ENCODE peak calls at places on chromosomes 1 and 21, in eight cellular contexts. J, H, P, M, X, Y, O and E are unnamed samples.

GRCh38 chr1:55337801-55338447 is 122.8 kb upstream of the USP24 start:
- DNase-seq in J (peak), H (peak), P (no peak), M (no peak), X (no peak), Y (peak), O (no peak), E (no peak)

GRCh38 chr1:8880068-8880676 is 1.7 kb upstream of the ENO1 start:
- DNase-seq in J (peak), H (peak), P (peak), M (no peak), X (peak), Y (peak), O (peak), E (no peak)

GRCh38 chr1:154419620-154420020 is 14.5 kb downstream of the IL6R start:
- DNase-seq in J (peak), H (peak), P (peak), M (peak), X (peak), Y (no peak), O (peak), E (peak)

GRCh38 chr1:78171736-78172590 is 126.2 kb downstream of the GIPC2 start:
- DNase-seq in J (no peak), H (peak), P (no peak), M (no peak), X (no peak), Y (no peak), O (no peak), E (no peak)

GRCh38 chr1:32393136-32393535 is 1.1 kb downstream of the BSDC1 start:
- DNase-seq in J (no peak), H (no peak), P (no peak), M (no peak), X (no peak), Y (no peak), O (no peak), E (no peak)

GRCh38 chr1:46639547-46639946 is 22.9 kb upstream of the MOB3C start:
- DNase-seq in J (no peak), H (no peak), P (no peak), M (no peak), X (no peak), Y (no peak), O (no peak), E (no peak)

GRCh38 chr1:200415227-200415626 is 5.4 kb upstream of the ZNF281 start:
- DNase-seq in J (no peak), H (peak), P (no peak), M (no peak), X (no peak), Y (no peak), O (no peak), E (no peak)

GRCh38 chr1:110307239-110307974 is 31.8 kb upstream of the RBM15 start:
- DNase-seq in J (no peak), H (no peak), P (no peak), M (no peak), X (no peak), Y (no peak), O (no peak), E (no peak)

GRCh38 chr1:188782220-188782841 is 1695.3 kb downstream of the BRINP3 start:
- DNase-seq in J (peak), H (peak), P (no peak), M (no peak), X (no peak), Y (peak), O (no peak), E (no peak)

DNA sequence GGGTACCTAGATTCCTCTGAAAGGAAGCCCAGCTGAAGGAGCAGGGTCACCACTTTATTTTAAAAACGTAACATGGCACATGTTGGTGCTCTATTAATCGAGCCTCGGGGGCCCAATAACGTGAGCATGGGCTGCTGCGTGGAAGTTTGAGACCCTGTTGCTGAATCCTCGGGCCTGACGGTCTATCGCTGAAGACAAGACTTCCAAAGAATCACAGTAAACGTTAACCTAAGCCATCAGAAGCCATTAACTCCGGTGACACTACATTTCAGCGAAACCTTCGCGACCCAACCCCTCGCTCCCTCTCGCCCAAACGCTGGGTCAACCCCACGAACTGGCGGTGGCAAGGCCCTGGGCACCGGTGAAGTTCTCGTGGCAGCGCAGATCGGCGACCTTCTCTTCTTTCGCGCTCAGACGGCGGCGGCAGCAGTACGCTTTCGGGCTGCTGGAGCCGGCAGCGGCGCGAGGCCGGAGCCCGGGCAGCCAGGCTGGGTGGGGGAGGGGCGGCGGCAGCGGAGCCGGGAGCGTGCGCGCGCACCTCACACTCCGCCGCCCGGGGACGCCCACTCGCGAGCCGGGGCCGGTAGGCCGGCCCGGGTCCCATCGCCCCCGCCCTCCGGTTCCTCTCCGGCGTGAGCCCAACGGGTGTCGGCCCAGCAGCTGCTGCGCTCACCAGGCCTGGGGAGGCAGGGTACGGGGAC is 818 bp upstream of the MAN1A2 start:
- DNase-seq in J (peak), H (peak), P (peak), M (peak), X (peak), Y (peak), O (peak), E (peak)
- TF ChIP-seq POLR2A in J (no peak), H (peak), P (no peak), M (no peak), X (no peak), Y (peak), O (peak), E (no peak)

GRCh38 chr1:229229137-229229720 is 41.7 kb upstream of the RAB4A start:
- DNase-seq in J (peak), H (no peak), P (no peak), M (no peak), X (no peak), Y (peak), O (no peak), E (peak)
- H3K4me3 ChIP-seq in J (no peak), H (no peak), P (no peak), M (no peak), X (peak), Y (no peak), O (peak), E (no peak)

GRCh38 chr1:41023279-41023990 is 1.9 kb upstream of the SLFNL1 start:
- DNase-seq in J (peak), H (no peak), P (no peak), M (no peak), X (no peak), Y (no peak), O (no peak), E (no peak)

GRCh38 chr1:41020654-41021053 is 871 bp downstream of the SLFNL1 start:
- DNase-seq in J (no peak), H (no peak), P (no peak), M (no peak), X (no peak), Y (no peak), O (no peak), E (no peak)

GRCh38 chr1:41022424-41022823 is 899 bp upstream of the SLFNL1 start:
- DNase-seq in J (no peak), H (no peak), P (no peak), M (no peak), X (no peak), Y (no peak), O (no peak), E (no peak)

GRCh38 chr1:41020109-41020576 is 1.4 kb downstream of the SLFNL1 start:
- DNase-seq in J (no peak), H (no peak), P (no peak), M (no peak), X (no peak), Y (no peak), O (no peak), E (no peak)

DNA sequence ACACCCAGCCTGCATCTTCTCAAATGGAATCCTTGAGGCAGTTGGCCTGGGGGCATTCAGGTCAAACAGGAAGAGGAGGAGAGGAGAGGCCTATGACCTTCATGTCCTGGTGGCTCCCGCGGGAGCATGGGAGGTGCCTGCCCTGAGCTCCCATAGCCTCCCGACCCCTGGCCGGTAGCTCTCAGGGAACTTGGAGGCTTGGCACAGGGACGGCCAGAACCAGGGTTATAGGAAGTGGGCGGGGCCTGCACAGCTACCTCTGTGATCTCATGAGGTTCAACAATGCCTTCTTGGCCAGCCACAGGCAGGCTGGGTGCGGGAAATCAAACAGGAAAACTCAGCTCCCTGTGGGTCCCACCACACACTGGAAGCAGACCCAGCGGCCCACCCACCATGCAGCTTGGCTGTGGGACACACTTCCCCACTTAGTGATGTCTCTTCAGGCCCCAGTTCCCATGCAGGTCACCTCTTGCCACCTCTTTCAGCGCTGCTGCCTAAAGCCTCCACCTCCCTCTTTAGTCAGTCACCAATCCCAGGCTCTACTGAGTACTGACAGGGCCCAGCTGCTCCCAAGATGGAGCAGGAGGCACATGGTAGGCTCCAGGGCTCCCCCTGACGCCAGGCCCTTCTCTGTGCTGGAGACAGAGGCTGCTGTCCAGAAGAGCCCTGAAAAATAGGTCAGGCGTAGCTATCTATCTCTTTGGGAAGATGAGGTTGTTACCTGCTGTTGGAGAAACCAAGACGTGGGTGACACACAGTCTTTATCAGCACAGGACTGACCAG is at the start of gene SLFNL1:
- DNase-seq in J (peak), H (no peak), P (peak), M (no peak), X (no peak), Y (no peak), O (no peak), E (no peak)
- TF ChIP-seq POLR2A in J (no peak), H (peak), P (no peak), M (no peak), X (no peak), Y (no peak), O (no peak), E (no peak)

DNA sequence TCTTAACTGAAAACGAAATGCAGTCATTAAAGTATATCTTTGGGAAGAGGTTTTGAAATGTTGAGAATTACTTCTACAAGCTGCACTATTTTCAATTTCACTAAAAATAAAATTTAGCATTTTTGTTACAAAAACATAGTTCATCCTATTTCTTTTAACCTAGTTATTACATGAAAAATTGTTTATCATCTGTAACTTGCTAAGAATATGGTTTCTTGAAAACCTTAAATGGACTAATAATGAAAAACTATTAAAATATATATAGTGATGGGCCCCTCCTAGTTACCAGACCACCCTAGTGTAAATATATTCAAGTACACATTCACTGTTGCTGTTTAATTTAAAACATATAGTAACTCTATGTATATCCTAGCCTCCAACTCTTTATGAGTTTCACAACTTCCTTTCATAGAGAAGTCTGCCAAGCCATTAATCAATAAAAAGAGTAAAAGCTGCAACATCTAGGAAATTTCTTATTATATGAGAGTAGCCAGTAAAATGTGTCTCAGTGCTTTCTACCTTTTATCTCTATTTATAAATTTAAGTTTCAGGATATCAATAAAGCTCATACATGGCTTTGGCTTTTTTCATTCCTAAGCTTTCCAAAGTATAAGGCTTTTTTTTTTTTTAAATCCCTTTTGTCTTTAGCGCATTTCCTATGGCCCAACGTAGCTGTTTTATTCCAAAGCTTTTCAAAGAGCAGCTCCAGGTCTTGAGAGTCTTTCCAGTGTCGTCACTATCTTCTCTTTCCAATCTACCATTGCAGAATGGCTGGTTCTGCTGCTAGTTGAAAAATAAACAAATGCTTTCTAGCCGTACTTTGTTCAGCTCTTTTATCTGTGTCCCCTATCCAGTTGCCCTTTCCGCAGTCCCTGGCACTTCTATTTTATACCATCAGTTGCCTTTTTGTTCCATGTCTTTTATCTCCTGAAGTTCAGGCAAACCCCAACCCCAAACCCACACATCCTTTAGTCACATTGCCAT is 6.5 kb downstream of the IRF2BP2 start:
- DNase-seq in J (peak), H (peak), P (no peak), M (no peak), X (no peak), Y (no peak), O (no peak), E (no peak)
- H3K4me3 ChIP-seq in J (peak), H (peak), P (peak), M (peak), X (peak), Y (peak), O (peak), E (no peak)

GRCh38 chr21:24259241-24259640 is 1348.0 kb downstream of the MRPL39 start:
- DNase-seq in J (no peak), H (no peak), P (no peak), M (no peak), X (no peak), Y (no peak), O (no peak), E (no peak)

GRCh38 chr21:24260751-24261150 is 1346.5 kb downstream of the MRPL39 start:
- DNase-seq in J (no peak), H (no peak), P (no peak), M (no peak), X (no peak), Y (no peak), O (no peak), E (no peak)

GRCh38 chr21:24255591-24255990 is 1351.7 kb downstream of the MRPL39 start:
- DNase-seq in J (no peak), H (no peak), P (no peak), M (no peak), X (no peak), Y (no peak), O (no peak), E (no peak)
- TF ChIP-seq POLR2A in J (no peak), H (no peak), P (no peak), M (no peak), X (no peak), Y (no peak), O (no peak), E (no peak)

DNA sequence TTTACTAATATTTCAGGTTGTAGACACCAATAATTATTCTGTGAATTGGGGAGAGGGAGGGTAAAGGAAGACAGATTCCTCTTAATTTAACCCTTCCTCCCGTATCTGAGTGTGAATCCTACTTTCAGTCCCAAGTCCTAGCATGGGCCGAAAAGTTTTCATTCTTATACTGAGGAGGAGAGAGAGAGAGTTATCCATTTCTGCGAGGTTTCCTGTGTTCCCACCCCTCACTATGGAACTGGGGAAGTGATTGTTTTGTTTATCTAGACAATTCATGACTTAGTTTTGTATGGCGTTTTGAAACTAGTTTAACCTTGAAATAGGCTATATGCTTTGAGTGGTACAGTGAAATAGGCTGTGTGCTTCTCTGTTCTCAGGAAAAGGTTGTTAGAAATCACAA is 134.0 kb upstream of the DPYD start:
- DNase-seq in J (no peak), H (peak), P (no peak), M (no peak), X (no peak), Y (no peak), O (no peak), E (no peak)
- H3K4me3 ChIP-seq in J (no peak), H (peak), P (no peak), M (no peak), X (no peak), Y (peak), O (no peak), E (no peak)

DNA sequence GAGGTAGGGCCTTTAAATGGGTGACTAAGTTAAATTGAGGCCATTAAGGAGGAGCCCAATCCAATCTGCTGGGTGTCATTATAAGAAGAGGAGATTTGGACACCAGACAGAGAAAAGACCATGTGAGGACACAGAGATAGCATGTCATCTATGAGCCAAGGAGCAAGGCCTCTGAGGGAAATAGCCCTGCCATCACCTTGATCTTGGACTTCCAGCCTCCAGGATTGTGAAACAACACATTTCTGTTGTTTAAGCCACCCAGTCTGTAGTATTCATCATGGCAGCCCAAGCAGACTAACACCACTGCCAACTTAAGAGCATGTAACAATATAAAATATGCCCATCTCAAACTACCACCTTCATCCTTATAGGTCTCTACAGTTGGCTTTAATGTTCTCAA is 38.4 kb upstream of the KCNE1 start:
- DNase-seq in J (no peak), H (no peak), P (no peak), M (no peak), X (no peak), Y (no peak), O (no peak), E (no peak)
- TF ChIP-seq POLR2A in J (no peak), H (no peak), P (no peak), M (no peak), X (no peak), Y (no peak), O (no peak), E (no peak)

DNA sequence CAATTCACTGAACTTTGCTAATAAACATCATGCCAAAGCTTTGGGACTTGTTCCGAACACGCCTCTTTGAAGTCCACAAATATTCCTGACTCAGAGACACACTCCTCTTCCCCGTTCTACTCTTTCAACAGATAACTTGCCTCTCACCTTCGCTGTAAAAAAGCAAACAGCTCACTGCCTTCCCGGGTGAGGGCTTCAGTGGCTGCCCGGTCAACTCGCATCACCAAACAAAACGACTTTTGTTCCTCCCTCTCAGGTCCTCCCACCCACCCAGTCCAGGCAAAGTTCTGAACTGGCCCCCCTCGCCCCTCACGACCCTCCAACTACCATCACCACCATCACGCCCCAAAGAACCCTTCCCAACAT is 532 bp upstream of the CCN1 start:
- DNase-seq in J (no peak), H (no peak), P (no peak), M (no peak), X (no peak), Y (peak), O (no peak), E (no peak)
- H3K4me3 ChIP-seq in J (no peak), H (peak), P (peak), M (peak), X (peak), Y (peak), O (peak), E (no peak)

DNA sequence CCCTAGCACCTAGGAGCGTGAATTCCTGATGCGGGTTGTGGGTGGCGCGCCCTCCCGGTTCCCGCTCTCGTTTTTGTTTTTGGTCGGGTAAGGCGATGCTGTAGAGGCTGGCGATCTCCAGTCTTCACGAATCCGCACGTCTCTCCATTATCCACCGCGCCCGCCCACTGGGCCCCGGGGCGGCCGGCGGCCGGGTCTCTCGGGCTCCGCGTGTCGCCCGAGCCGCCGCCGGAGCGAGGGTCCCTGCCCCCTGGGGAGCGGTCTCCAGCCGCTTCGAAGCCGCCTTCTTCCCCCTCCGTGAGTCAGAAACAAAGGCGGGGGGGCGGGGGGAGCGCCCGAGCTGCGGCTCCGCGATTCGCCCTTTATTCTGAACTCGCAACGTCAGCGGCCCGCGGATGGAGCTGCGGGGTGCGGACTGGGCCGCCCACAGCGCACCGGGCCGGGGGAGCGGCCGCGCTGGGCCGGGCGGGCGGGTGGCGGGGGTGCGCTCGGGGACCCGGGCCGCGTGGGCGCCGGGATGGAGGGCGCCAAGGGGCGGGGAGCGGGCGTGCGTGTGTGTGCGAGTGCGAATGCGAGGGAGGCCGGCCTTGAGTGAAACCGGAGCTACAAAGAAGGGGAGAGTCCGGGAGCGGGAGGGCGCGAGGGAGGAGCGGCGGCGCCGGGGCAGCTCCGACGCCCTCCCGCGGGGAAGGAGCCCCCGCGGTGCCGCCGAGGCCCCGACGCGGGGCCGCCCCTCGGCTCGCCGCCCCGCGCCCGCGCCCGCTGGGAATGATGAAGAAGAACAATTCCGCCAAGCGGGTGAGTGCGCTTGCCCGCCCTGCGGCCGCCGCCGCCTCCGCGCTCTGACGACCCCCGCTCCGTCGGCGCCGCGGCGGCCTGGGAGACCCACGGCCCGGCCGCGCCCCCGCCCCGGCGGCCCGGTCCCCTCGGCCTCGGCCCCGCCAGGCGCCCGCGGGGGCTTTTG is at the start of gene PLEKHO1:
- DNase-seq in J (peak), H (peak), P (peak), M (peak), X (peak), Y (peak), O (peak), E (peak)
- TF ChIP-seq POLR2A in J (peak), H (no peak), P (peak), M (peak), X (no peak), Y (peak), O (peak), E (no peak)

GRCh38 chr21:18743523-18743922 is 339.9 kb upstream of the TMPRSS15 start:
- DNase-seq in J (no peak), H (no peak), P (no peak), M (no peak), X (no peak), Y (no peak), O (no peak), E (no peak)
- H3K4me3 ChIP-seq in J (no peak), H (no peak), P (no peak), M (no peak), X (no peak), Y (no peak), O (no peak), E (no peak)